ENCODE peak calls at places on chromosome 18, in eight cellular contexts. I is heart left ventricle, R is NT2/D1, E is PC-3, X is mesendoderm, G is adipocyte, H is left lung, U is tibial artery. V is an unnamed sample. For H3K27me3 and H3K4me1, the result is how much of the 10 kb centered on the place peaks cover.

GRCh38 chr18:2222270-2223185 is 348.8 kb downstream of the METTL4 start:
- DNase-seq in I (no peak), R (no peak), E (peak), X (no peak), G (no peak), H (no peak), U (no peak), V (no peak)

GRCh38 chr18:70390366-70391090 is 101.7 kb downstream of the SOCS6 start:
- DNase-seq in I (no peak), R (no peak), E (no peak), X (no peak), G (peak), H (no peak), U (no peak), V (no peak)

GRCh38 chr18:68083131-68083530 is 566.6 kb upstream of the DSEL start:
- DNase-seq in I (no peak), R (no peak), E (no peak), X (no peak), G (peak), H (no peak), U (no peak), V (no peak)

GRCh38 chr18:24502621-24503020 is 42.2 kb downstream of the HRH4 start:
- DNase-seq in I (no peak), R (no peak), E (peak), X (peak), G (no peak), H (no peak), U (no peak), V (no peak)

GRCh38 chr18:71398530-71398929 is 1109.7 kb downstream of the SOCS6 start:
- DNase-seq in I (no peak), R (peak), E (peak), X (peak), G (no peak), H (no peak), U (no peak), V (no peak)

GRCh38 chr18:45321520-45321919 is 293.8 kb upstream of the SLC14A2 start:
- DNase-seq in I (peak), R (no peak), E (no peak), X (no peak), G (no peak), H (no peak), U (no peak), V (no peak)

GRCh38 chr18:68449292-68449691 is 265.6 kb downstream of the TMX3 start:
- DNase-seq in I (no peak), R (no peak), E (peak), X (no peak), G (no peak), H (no peak), U (no peak), V (no peak)

GRCh38 chr18:67232406-67232805 is 284.1 kb downstream of the DSEL start:
- DNase-seq in I (no peak), R (peak), E (peak), X (peak), G (peak), H (no peak), U (no peak), V (no peak)

GRCh38 chr18:31039426-31039825 is 3.1 kb downstream of the DSC3 start:
- DNase-seq in I (no peak), R (no peak), E (peak), X (no peak), G (no peak), H (no peak), U (no peak), V (no peak)
- H3K27me3 ChIP-seq in I (half or more), R (half or more), E (under half), X (under half), G (under half), H (half or more), U (under half), V (under half)

DNA sequence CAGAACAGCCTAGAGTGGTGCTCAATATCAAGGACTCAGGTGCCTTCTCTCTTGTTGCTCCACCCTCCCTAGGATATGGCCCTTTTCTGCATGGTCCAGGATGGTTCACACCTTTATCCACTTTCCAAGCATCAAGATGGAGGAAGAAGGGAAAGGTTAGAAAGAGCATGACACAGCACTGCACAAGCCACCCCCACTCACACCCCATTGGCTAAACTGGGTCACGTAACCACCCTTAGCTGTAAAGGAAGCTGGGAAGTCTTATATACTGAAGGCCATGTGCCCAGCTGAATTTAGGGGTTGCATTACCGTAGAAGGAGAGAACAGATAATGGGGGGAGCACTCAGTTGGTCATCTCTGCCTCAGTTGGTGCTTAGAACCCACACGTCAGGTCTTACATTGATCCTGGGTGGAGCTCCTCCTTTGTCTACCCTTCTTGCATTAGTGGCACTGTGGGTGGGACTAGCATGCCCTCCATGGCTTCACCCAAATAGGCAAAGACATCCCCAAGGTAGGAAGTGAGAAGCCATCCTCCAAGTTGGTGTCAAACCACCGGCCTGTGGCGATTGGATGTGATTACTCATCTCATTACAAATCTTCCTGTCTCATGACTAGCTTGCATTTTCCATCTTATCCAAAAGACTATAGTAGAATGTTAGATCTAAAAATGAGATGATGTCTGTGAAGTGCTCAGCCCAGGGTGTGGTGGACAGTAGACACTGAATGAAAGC is 248.5 kb downstream of the HAUS1 start:
- DNase-seq in I (no peak), R (no peak), E (no peak), X (no peak), G (no peak), H (no peak), U (no peak), V (no peak)
- H3K4me1 ChIP-seq in I (under half), R (under half), E (under half), X (under half), G (under half), H (under half), U (under half), V (under half)

GRCh38 chr18:34219651-34220050 is 5.1 kb downstream of the NOL4 start:
- DNase-seq in I (no peak), R (no peak), E (no peak), X (no peak), G (no peak), H (peak), U (no peak), V (no peak)
- H3K27me3 ChIP-seq in I (under half), R (half or more), E (under half), X (under half), G (half or more), H (under half), U (under half), V (under half)

GRCh38 chr18:12006488-12006840 is 25.2 kb downstream of the IMPA2 start:
- DNase-seq in I (no peak), R (no peak), E (no peak), X (no peak), G (no peak), H (no peak), U (no peak), V (no peak)
- H3K4me1 ChIP-seq in I (under half), R (under half), E (under half), X (under half), G (under half), H (under half), U (under half), V (under half)

GRCh38 chr18:78153362-78153761 is 826.3 kb upstream of the SALL3 start:
- DNase-seq in I (no peak), R (no peak), E (no peak), X (no peak), G (no peak), H (peak), U (no peak), V (no peak)

GRCh38 chr18:78151948-78152725 is 827.5 kb upstream of the SALL3 start:
- DNase-seq in I (no peak), R (no peak), E (no peak), X (no peak), G (no peak), H (peak), U (no peak), V (no peak)

GRCh38 chr18:78150590-78150989 is 829.0 kb upstream of the SALL3 start:
- DNase-seq in I (no peak), R (no peak), E (no peak), X (no peak), G (no peak), H (no peak), U (no peak), V (no peak)

GRCh38 chr18:78154444-78154843 is 825.2 kb upstream of the SALL3 start:
- DNase-seq in I (no peak), R (no peak), E (no peak), X (no peak), G (no peak), H (peak), U (no peak), V (no peak)

DNA sequence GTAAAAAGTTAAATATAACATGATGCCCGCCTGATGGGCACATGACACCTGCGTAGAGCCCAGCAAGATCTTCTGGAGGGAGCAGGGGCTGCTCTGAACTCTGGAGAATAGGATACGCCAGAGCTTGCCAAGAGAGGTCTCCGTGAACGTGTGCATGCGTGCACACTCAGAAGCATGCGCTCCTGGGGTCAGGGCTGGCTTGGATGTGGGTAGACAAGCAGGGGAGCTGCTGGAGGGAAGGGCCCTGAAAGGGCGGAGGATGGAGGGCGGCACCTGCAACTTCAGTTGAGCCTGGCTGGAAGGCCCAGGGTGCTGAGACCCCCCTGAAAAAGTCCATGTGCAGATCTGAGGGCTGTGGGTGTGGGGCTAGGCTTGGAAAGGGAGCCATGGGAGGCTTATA is 828.4 kb upstream of the SALL3 start:
- DNase-seq in I (no peak), R (no peak), E (no peak), X (no peak), G (no peak), H (peak), U (no peak), V (no peak)
- H3K27me3 ChIP-seq in I (under half), R (half or more), E (under half), X (under half), G (under half), H (under half), U (under half), V (under half)

GRCh38 chr18:34730774-34731173 is 20.7 kb downstream of the DTNA start:
- DNase-seq in I (no peak), R (no peak), E (no peak), X (no peak), G (no peak), H (no peak), U (no peak), V (no peak)
- H3K4me1 ChIP-seq in I (under half), R (under half), E (under half), X (under half), G (under half), H (under half), U (under half), V (under half)

GRCh38 chr18:52343138-52343537 is 3.1 kb downstream of the DCC start:
- DNase-seq in I (no peak), R (no peak), E (peak), X (peak), G (peak), H (no peak), U (no peak), V (no peak)

GRCh38 chr18:52340466-52341378 is 725 bp downstream of the DCC start:
- DNase-seq in I (no peak), R (no peak), E (no peak), X (no peak), G (peak), H (peak), U (no peak), V (no peak)

GRCh38 chr18:52343731-52344340 is 3.8 kb downstream of the DCC start:
- DNase-seq in I (no peak), R (no peak), E (no peak), X (no peak), G (no peak), H (peak), U (no peak), V (no peak)

GRCh38 chr18:52339891-52340371 is at the start of gene DCC:
- DNase-seq in I (peak), R (peak), E (peak), X (peak), G (peak), H (peak), U (no peak), V (no peak)

DNA sequence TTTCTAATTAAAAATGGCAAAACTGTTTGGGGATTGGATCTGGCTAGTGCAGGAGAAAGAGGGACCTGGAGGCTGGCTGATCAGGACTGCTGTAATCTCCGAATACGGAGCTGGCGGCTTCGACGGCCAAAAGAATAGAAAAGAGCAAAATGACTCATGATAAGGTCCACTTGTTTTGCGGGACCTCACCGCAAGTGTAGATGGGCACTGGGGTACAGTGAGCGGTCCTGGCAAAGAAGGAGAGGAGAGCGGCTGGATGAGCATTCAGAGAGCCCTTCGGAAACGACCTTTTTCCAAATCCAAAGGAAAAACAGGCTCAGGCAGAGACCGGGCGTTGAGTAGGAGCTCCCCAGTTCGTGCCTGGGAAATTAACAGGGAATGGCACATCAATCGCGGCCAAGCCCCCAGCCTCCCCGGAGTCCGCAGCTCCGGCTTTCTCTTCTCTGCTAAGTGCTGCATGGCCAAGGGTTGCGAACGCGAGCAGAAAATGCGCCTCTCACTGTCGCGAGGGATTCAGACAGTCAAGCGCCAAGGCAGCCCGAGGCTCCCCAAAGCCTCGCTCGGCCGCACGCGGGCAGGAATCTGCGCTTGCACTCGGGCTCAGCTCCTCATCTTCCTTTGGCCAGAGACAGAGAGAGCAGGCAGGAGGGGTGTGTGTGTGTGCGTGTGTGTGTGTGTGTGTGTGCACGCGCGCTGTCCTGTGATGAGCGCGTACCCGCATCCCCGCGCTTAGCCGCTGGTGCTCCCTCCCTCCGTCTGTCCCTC is 1.8 kb downstream of the DCC start:
- DNase-seq in I (no peak), R (no peak), E (no peak), X (peak), G (peak), H (peak), U (no peak), V (no peak)
- H3K27me3 ChIP-seq in I (under half), R (half or more), E (under half), X (under half), G (half or more), H (under half), U (under half), V (under half)

DNA sequence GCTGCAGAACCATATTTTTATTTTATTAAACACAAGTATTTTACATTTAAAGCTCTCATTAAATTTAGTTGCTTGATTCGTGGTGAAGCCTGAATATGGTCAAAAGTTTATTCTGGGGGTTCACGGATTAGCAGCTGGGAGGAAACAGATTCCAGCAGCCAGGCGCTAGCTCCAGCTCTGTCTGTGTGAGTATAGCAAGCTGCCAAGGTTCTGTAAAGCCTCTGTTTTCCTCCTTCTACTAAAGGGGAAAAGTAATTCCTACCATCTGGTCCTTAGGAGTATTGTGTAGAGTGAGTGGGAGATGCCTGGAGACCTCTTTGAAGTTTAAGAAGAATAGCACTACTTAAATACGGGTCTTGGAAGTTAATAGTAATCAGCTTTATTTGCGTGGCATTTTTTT is 22.6 kb downstream of the GATA6 start:
- DNase-seq in I (no peak), R (no peak), E (no peak), X (no peak), G (no peak), H (no peak), U (no peak), V (no peak)
- H3K4me1 ChIP-seq in I (under half), R (under half), E (under half), X (under half), G (under half), H (under half), U (under half), V (under half)

GRCh38 chr18:28287146-28287545 is 110.2 kb upstream of the CDH2 start:
- DNase-seq in I (no peak), R (peak), E (no peak), X (peak), G (no peak), H (no peak), U (no peak), V (no peak)
- H3K27me3 ChIP-seq in I (under half), R (under half), E (under half), X (under half), G (under half), H (under half), U (under half), V (under half)

V was measured in ovary.